ENCODE peak calls at places on chromosome 17, in six cellular contexts. N, S, G, D, F and M are unnamed samples. For H3K4me1, the result is how much of the 10 kb centered on the place peaks cover.

GRCh38 chr17:64174686-64175456 is 44.9 kb upstream of the ERN1 start:
- DNase-seq in S (no peak), F (peak), G (no peak), N (no peak), D (no peak), M (no peak)

GRCh38 chr17:82927311-82927660 is 87.5 kb upstream of the ZNF750 start:
- DNase-seq in D (no peak), S (no peak), G (no peak), F (no peak), N (no peak), M (no peak)

GRCh38 chr17:82804442-82805191 is 35.2 kb downstream of the ZNF750 start:
- DNase-seq in G (no peak), F (peak), S (peak), D (no peak), N (no peak), M (no peak)

GRCh38 chr17:38889745-38890409 is 20.0 kb downstream of the LASP1 start:
- DNase-seq in D (no peak), N (no peak), S (no peak), G (no peak), F (no peak), M (no peak)

GRCh38 chr17:50877838-50878237 is 11.7 kb upstream of the TOB1 start:
- DNase-seq in D (no peak), G (no peak), S (no peak), F (no peak), N (no peak), M (no peak)

GRCh38 chr17:56593073-56593740 is at the start of gene NOG:
- DNase-seq in F (peak), S (no peak), N (peak), D (peak), G (no peak), M (peak)

GRCh38 chr17:56918916-56919315 is 5.1 kb upstream of the TRIM25 start:
- DNase-seq in F (peak), G (no peak), N (no peak), D (peak), S (no peak), M (no peak)

GRCh38 chr17:3990391-3991127 is 26.3 kb upstream of the ATP2A3 start:
- DNase-seq in N (no peak), G (no peak), F (no peak), S (no peak), D (no peak), M (no peak)

GRCh38 chr17:19386974-19387920 is at the start of gene MFAP4:
- DNase-seq in N (peak), F (peak), S (peak), D (peak), G (peak), M (no peak)

GRCh38 chr17:32317353-32317752 is 24.6 kb downstream of the C17orf75 start:
- DNase-seq in N (no peak), D (no peak), S (no peak), F (no peak), G (no peak), M (no peak)

GRCh38 chr17:2364132-2365116 is 27.1 kb downstream of the SGSM2 start:
- DNase-seq in G (no peak), S (no peak), D (no peak), F (peak), N (no peak), M (no peak)
- H3K4me1 ChIP-seq in G (under half), S (under half), D (under half), F (under half), N (under half), M (under half)

DNA sequence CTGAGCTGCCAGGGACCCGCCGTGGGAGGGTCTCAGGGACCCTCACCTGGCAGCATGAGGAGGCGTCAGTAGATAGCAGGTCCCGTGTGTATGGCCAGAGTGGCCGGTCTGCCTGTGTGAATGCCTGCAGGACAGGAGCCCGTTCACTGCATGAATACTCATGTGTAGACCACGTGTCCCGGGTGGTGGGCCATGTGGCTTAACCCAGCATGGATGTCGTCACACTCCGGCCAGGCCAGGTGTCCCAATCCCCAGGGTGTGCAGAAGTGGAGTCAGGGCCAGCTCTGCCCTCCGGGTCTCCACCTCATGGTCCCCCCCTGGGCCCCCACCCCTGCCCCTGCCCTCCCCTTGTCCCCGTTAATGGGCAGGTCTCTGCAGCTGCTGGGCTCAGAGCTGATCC is 53.7 kb downstream of the BAHCC1 start:
- DNase-seq in S (no peak), D (no peak), G (no peak), N (no peak), F (no peak), M (no peak)
- H3K4me1 ChIP-seq in S (under half), D (under half), G (under half), N (under half), F (under half), M (under half)

DNA sequence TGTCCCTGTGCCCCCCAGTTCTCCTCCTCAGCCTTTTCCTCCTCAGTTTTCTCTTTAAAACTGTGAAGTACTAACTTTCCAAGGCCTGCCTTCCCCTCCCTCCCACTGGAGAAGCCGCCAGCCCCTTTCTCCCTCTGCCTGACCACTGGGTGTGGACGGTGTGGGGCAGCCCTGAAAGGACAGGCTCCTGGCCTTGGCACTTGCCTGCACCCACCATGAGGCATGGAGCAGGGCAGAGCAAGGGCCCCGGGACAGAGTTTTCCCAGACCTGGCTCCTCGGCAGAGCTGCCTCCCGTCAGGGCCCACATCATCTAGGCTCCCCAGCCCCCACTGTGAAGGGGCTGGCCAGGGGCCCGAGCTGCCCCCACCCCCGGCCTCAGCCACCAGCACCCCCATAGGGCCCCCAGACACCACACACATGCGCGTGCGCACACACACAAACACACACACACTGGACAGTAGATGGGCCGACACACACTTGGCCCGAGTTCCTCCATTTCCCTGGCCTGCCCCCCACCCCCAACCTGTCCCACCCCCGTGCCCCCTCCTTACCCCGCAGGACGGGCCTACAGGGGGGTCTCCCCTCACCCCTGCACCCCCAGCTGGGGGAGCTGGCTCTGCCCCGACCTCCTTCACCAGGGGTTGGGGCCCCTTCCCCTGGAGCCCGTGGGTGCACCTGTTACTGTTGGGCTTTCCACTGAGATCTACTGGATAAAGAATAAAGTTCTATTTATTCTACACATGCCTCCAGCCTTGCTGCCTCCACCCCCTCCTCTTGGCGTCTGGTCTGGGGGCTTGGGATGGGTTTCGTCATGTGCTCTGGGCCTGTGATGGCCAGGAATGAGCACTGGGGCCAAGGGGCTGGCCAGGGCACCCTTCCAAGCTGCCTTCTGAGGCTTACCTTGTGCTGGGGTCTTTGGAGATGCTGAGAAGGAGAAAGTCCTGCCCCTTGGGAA is 7.4 kb downstream of the GJD3 start:
- DNase-seq in G (no peak), N (no peak), D (no peak), S (peak), F (no peak), M (no peak)
- H3K4me1 ChIP-seq in G (under half), N (under half), D (under half), S (half or more), F (under half), M (under half)

GRCh38 chr17:17820046-17820445 is 16.7 kb downstream of the SREBF1 start:
- DNase-seq in D (no peak), G (no peak), N (no peak), F (no peak), S (no peak), M (no peak)

GRCh38 chr17:17820457-17821158 is 16.2 kb downstream of the SREBF1 start:
- DNase-seq in N (no peak), G (no peak), F (no peak), D (no peak), S (no peak), M (no peak)

GRCh38 chr17:17818088-17818526 is 18.7 kb downstream of the SREBF1 start:
- DNase-seq in D (no peak), G (no peak), F (peak), S (no peak), N (peak), M (no peak)

GRCh38 chr17:17819111-17819510 is 17.7 kb downstream of the SREBF1 start:
- DNase-seq in N (no peak), S (no peak), G (no peak), D (no peak), F (no peak), M (no peak)

DNA sequence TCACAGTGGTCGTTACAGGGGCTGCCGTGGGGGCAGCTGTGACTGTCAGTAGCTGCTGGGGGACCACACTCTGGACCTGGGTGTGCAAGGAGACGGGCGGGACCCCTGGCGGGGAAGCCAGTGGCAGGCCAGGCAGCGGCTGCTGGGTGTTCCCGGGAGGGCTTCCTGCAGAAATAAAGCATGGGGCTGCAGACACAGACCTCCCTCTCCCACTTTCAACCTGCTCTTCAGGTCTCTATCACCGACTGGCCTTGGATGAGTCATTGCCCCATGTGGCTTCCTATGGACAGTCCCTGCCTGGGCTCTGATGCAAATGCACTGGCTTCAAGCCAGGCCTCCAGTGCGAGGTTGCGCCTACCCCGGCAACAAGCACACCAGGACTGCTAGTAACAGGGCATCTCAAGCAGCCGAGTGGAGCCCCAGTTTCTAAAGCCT is 17.2 kb downstream of the SREBF1 start:
- DNase-seq in S (no peak), D (peak), F (peak), G (peak), N (peak), M (no peak)
- H3K4me1 ChIP-seq in S (half or more), D (half or more), F (under half), G (half or more), N (under half), M (under half)

DNA sequence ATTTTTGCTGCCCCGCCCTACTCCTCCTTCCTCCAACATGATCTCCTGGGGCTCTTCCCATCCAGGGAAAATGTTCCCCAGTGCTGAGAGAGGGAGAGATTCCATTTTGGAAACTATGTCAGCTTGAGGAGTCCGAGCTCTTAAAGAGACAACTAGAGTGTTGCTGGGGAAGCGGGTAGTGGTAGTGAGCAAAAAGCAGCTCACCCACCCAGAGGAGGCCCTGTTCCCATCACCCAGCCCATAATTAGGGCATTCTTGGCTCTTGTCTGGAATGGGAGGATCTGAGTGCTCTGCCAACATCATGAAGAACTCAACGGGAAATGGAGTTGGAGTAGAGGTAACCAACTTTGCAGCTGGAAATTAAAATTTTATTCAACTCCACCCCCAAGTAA is 9.1 kb upstream of the MSL1 start:
- DNase-seq in F (no peak), S (no peak), D (no peak), N (no peak), G (no peak), M (no peak)
- H3K4me1 ChIP-seq in F (half or more), S (half or more), D (half or more), N (under half), G (half or more), M (half or more)

GRCh38 chr17:5672815-5673430 is 88.6 kb upstream of the NLRP1 start:
- DNase-seq in S (no peak), D (no peak), G (no peak), N (no peak), F (no peak), M (no peak)
- H3K4me1 ChIP-seq in S (under half), D (under half), G (under half), N (under half), F (under half), M (under half)

DNA sequence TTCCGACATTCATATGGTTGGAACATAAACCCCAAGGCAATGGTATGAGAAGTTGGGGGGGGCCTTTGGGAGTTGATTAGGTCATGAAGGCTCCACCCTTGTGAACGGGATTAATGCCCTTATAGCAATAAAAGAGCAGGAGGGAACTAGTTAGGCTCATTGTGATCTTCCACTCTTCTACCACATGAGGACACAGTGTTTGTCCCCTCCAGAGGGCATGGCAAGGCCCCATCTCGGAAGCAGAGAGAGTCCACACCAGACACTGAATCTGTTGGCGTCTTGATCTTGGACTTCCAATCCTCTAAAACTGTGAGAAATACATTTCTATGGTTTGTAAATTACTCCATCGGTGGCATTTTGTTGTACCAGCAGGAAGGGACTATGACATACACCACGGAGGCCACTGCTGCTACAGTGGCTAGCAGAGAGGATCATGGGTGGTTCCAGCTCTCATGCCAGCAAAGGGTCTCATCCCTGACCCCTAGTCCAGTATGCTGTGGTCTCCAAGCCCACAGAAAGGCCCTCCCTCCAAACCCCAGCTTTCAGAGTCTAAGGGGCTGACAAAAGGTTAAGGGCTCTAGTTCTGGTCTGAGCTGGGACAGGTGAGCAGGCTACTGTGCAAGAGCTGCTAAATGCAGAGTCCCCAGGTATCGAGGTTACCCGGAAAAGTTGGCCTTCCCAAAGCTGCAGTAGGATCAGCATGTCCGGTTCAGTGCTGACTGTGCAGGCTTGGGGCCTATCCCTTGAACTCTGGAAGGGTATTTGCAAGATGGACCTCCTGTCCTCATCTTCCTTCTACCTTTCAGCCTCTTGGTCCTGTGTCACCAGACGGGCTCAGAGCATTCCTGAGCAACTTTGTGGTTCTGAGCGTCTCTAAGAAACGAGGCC is 12.2 kb downstream of the CCR7 start:
- DNase-seq in N (no peak), G (peak), F (no peak), D (no peak), S (no peak), M (peak)
- H3K4me1 ChIP-seq in N (under half), G (half or more), F (half or more), D (half or more), S (half or more), M (half or more)